ENCODE peak calls at places on chromosome 12, in nine cellular contexts. Z, T, P, W, R, H, E, V and L are unnamed samples.

GRCh38 chr12:68580911-68581310 is 29.8 kb upstream of the RAP1B start:
- DNase-seq in R (no peak), Z (no peak), W (no peak), V (no peak), P (no peak), H (no peak), T (no peak), E (no peak), L (no peak)

GRCh38 chr12:39239484-39240143 is 203.3 kb downstream of the KIF21A start:
- DNase-seq in H (no peak), W (no peak), V (peak), R (no peak), Z (no peak), P (no peak), E (no peak), T (no peak), L (no peak)

GRCh38 chr12:53737951-53738833 is 10.9 kb upstream of the CALCOCO1 start:
- DNase-seq in R (no peak), E (no peak), P (no peak), Z (no peak), T (peak), V (peak), W (no peak), H (no peak), L (no peak)

GRCh38 chr12:126926023-126926600 is 1340.9 kb upstream of the TMEM132C start:
- DNase-seq in R (no peak), V (no peak), T (no peak), Z (no peak), W (no peak), P (peak), H (no peak), E (no peak), L (no peak)

GRCh38 chr12:124768462-124769165 is 95.0 kb downstream of the SCARB1 start:
- DNase-seq in H (no peak), V (no peak), R (no peak), E (no peak), T (no peak), W (no peak), P (no peak), Z (no peak), L (no peak)

GRCh38 chr12:49873361-49873934 is 30.3 kb downstream of the FAIM2 start:
- DNase-seq in W (no peak), V (no peak), P (no peak), Z (no peak), R (peak), E (peak), T (no peak), H (no peak), L (no peak)

GRCh38 chr12:120649442-120650248 is 9.2 kb downstream of the CABP1 start:
- DNase-seq in E (no peak), W (no peak), P (no peak), T (no peak), Z (no peak), R (no peak), H (no peak), V (no peak), L (no peak)

GRCh38 chr12:124883263-124883876 is 19.7 kb upstream of the SCARB1 start:
- DNase-seq in H (no peak), Z (no peak), T (no peak), P (no peak), W (no peak), R (no peak), E (no peak), V (no peak), L (no peak)

GRCh38 chr12:54413284-54414190 is 5.5 kb downstream of the ITGA5 start:
- DNase-seq in P (peak), H (no peak), W (no peak), T (no peak), E (peak), V (peak), R (no peak), Z (peak), L (peak)

GRCh38 chr12:44875417-44875953 is 630 bp downstream of the NELL2 start:
- DNase-seq in P (no peak), T (peak), V (no peak), R (no peak), W (no peak), Z (no peak), H (no peak), E (no peak), L (no peak)

GRCh38 chr12:70426620-70427019 is 60.5 kb downstream of the KCNMB4 start:
- DNase-seq in W (no peak), H (no peak), Z (no peak), V (no peak), T (no peak), E (no peak), P (no peak), R (no peak), L (no peak)

GRCh38 chr12:92927436-92928116 is 1.5 kb downstream of the EEA1 start:
- DNase-seq in P (peak), V (no peak), T (no peak), W (no peak), E (no peak), R (no peak), Z (no peak), H (no peak), L (no peak)

GRCh38 chr12:47029903-47030302 is 49.5 kb upstream of the PCED1B start:
- DNase-seq in T (no peak), Z (no peak), P (no peak), R (no peak), E (no peak), H (no peak), W (no peak), V (no peak), L (no peak)

GRCh38 chr12:92462527-92462926 is 240.3 kb upstream of the PLEKHG7 start:
- DNase-seq in H (no peak), P (no peak), Z (no peak), T (no peak), V (no peak), W (no peak), E (no peak), R (no peak), L (no peak)

GRCh38 chr12:103100226-103100866 is 142.9 kb downstream of the ASCL1 start:
- DNase-seq in P (no peak), Z (no peak), H (no peak), W (no peak), R (no peak), T (no peak), V (no peak), E (no peak), L (no peak)

GRCh38 chr12:55762646-55763045 is 19.7 kb downstream of the GDF11 start:
- DNase-seq in P (no peak), T (no peak), Z (no peak), H (no peak), E (no peak), W (no peak), R (no peak), V (no peak), L (no peak)

GRCh38 chr12:115209230-115209629 is 525.3 kb upstream of the TBX3 start:
- DNase-seq in P (no peak), W (no peak), T (no peak), E (no peak), R (no peak), H (no peak), V (no peak), Z (no peak), L (no peak)

GRCh38 chr12:123931686-123932321 is 40.8 kb downstream of the CCDC92 start:
- DNase-seq in Z (no peak), R (no peak), T (no peak), W (no peak), P (no peak), E (peak), V (no peak), H (no peak), L (peak)

GRCh38 chr12:121578230-121579189 is 2.3 kb downstream of the KDM2B start:
- DNase-seq in E (no peak), T (no peak), R (peak), Z (no peak), P (no peak), H (peak), W (no peak), V (peak), L (no peak)